ENCODE peak calls at places on chromosomes 16 and 17, in nine cellular contexts. Q is fibroblast of lung, T is keratinocyte, E is GM23248, Z is H1, P is neural progenitor cell, R is endothelial cell of umbilical vein, F is K562, J is GM23338. K is an unnamed sample.

GRCh38 chr16:11391576-11391975 is 46.3 kb downstream of the RMI2 start:
- DNase-seq in T (no peak), F (no peak), P (no peak), Q (no peak), E (no peak), J (peak), R (no peak), Z (no peak), K (no peak)

GRCh38 chr16:35906440-35906839 is 2447.0 kb downstream of the TP53TG3F start:
- DNase-seq in J (no peak), E (no peak), R (no peak), T (no peak), P (no peak), F (no peak), Z (no peak), Q (no peak), K (no peak)

GRCh38 chr17:4635823-4636375 is 5.6 kb downstream of the ALOX15 start:
- DNase-seq in Q (no peak), T (no peak), J (peak), Z (no peak), F (no peak), E (no peak), P (no peak), R (no peak), K (no peak)

GRCh38 chr17:59219992-59220327 is 351 bp upstream of the GDPD1 start:
- DNase-seq in Q (no peak), J (no peak), P (peak), T (no peak), F (no peak), E (no peak), Z (no peak), R (no peak), K (no peak)

GRCh38 chr16:55968221-55968620 is 93.0 kb upstream of the CES5A start:
- DNase-seq in R (no peak), E (no peak), Z (no peak), P (no peak), F (no peak), Q (no peak), J (no peak), T (no peak), K (no peak)

GRCh38 chr17:4565209-4566141 is 5.1 kb upstream of the GGT6 start:
- DNase-seq in J (peak), Q (peak), F (peak), E (peak), T (no peak), P (peak), Z (no peak), R (peak), K (peak)

GRCh38 chr17:63774141-63774981 is at the start of gene DDX42:
- DNase-seq in P (peak), T (no peak), J (peak), Z (no peak), Q (peak), F (peak), R (peak), E (peak), K (peak)

GRCh38 chr17:62723842-62724241 is 84.3 kb downstream of the MARCHF10 start:
- DNase-seq in R (no peak), J (no peak), E (peak), P (peak), T (no peak), Z (no peak), F (peak), Q (no peak), K (no peak)

GRCh38 chr16:57483725-57484514 is 2.4 kb downstream of the DOK4 start:
- DNase-seq in E (no peak), T (no peak), F (peak), Z (no peak), P (no peak), J (no peak), R (no peak), Q (no peak), K (no peak)

GRCh38 chr17:46832945-46833839 is 14.7 kb upstream of the WNT3 start:
- DNase-seq in R (no peak), Q (peak), J (no peak), P (peak), F (no peak), E (peak), T (no peak), Z (no peak), K (peak)

DNA sequence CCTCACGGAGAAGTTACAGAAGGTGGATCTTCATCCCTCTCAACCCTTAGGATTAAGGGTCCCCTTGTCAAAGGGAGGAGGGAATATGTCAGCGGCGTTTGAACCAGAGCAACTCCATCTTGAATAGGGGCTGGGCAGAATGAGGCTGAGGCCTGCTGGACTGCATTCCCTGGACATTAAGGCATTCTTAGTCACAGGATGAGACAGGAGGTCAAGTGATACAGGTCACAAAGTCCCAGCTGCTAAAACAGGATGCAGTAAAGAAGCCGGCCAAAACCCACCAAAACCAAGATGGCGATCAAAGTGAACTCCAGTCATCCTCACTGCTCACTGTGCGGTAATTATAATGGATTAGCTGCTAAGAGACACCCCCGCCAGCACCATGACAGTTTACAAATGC is 36.7 kb downstream of the RBFOX3 start:
- DNase-seq in P (no peak), J (no peak), R (no peak), E (no peak), Z (no peak), T (no peak), Q (peak), F (no peak), K (peak)
- TF ChIP-seq EZH2 in P (no peak), J (no peak), R (no peak), E (no peak), Z (no peak), T (no peak), Q (no peak), F (no peak), K (no peak)

GRCh38 chr16:89922884-89923639 is at the start of gene TUBB3:
- DNase-seq in P (peak), Q (peak), F (peak), E (peak), J (peak), Z (no peak), T (no peak), R (peak), K (peak)
- TF ChIP-seq EZH2 in P (peak), Q (no peak), F (no peak), E (no peak), J (no peak), Z (no peak), T (no peak), R (no peak), K (no peak)

GRCh38 chr16:89024546-89024945 is 47.5 kb upstream of the CBFA2T3 start:
- DNase-seq in F (no peak), J (no peak), R (no peak), E (no peak), T (no peak), Z (no peak), P (no peak), Q (no peak), K (no peak)
- TF ChIP-seq EZH2 in F (no peak), J (no peak), R (no peak), E (no peak), T (no peak), Z (no peak), P (no peak), Q (no peak), K (no peak)

GRCh38 chr17:79617740-79618382 is 7.0 kb upstream of the RBFOX3 start:
- DNase-seq in F (no peak), P (no peak), E (no peak), Q (no peak), T (no peak), R (no peak), Z (no peak), J (no peak), K (no peak)
- TF ChIP-seq EZH2 in F (no peak), P (no peak), E (no peak), Q (no peak), T (no peak), R (no peak), Z (no peak), J (no peak), K (no peak)

GRCh38 chr17:74972973-74973328 is 392 bp upstream of the HID1 start:
- DNase-seq in P (no peak), T (no peak), E (no peak), Z (no peak), J (no peak), F (no peak), Q (no peak), R (no peak), K (no peak)
- TF ChIP-seq EZH2 in P (peak), T (no peak), E (no peak), Z (peak), J (peak), F (no peak), Q (peak), R (peak), K (peak)

GRCh38 chr17:43983515-43984411 is 20.7 kb upstream of the NAGS start:
- DNase-seq in R (no peak), Z (no peak), F (peak), E (peak), Q (no peak), J (peak), T (no peak), P (peak), K (no peak)
- TF ChIP-seq EZH2 in R (no peak), Z (no peak), F (no peak), E (peak), Q (peak), J (no peak), T (no peak), P (no peak), K (peak)

DNA sequence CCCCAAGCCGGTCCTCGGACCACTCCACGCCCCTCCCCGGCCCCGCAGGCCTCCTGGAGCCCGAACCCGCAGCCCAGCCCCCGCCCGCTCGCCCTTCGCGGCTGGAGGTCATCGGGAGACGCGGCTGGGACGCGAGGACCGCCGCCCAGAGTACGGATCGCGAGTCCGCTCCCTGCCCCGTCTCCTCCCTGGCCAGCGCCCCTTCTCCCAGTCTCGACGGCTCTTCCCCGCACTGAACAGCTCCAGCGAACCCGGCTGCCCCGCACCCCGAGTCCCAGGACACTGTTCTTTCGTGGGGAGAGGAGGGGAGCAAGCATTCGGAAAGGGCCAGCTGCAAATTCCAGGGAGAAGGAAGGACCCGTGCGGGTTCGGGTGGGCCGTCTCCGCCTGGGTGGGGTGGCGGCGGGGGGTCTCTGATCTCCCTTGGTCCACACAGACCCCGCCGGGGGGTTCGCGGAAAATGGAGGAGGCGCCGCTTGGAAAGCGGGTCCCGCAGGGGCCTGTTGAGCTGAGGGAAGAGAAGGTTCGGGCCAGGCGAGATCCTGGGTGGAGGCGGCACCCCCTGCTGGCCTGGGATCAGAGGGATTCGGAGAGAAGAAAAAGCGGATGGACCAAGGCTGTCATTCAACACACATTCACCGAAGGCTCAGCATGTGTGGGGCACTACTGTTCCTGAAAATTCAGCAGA is 632 bp upstream of the RTN4RL1 start:
- DNase-seq in R (peak), F (peak), P (peak), Q (peak), T (no peak), J (peak), E (peak), Z (no peak), K (no peak)
- TF ChIP-seq EZH2 in R (peak), F (no peak), P (peak), Q (no peak), T (no peak), J (peak), E (peak), Z (no peak), K (peak)

GRCh38 chr16:188674-189073 is 8.4 kb downstream of the HBQ1 start:
- DNase-seq in R (no peak), F (peak), Z (no peak), E (no peak), J (peak), P (no peak), T (no peak), Q (no peak), K (no peak)
- TF ChIP-seq EZH2 in R (no peak), F (no peak), Z (no peak), E (no peak), J (no peak), P (no peak), T (no peak), Q (no peak), K (no peak)

GRCh38 chr16:31487720-31488629 is 5.1 kb downstream of the SLC5A2 start:
- DNase-seq in T (no peak), P (peak), E (peak), F (no peak), Q (peak), Z (no peak), R (peak), J (peak), K (no peak)
- TF ChIP-seq EZH2 in T (no peak), P (peak), E (no peak), F (no peak), Q (peak), Z (no peak), R (peak), J (peak), K (peak)

DNA sequence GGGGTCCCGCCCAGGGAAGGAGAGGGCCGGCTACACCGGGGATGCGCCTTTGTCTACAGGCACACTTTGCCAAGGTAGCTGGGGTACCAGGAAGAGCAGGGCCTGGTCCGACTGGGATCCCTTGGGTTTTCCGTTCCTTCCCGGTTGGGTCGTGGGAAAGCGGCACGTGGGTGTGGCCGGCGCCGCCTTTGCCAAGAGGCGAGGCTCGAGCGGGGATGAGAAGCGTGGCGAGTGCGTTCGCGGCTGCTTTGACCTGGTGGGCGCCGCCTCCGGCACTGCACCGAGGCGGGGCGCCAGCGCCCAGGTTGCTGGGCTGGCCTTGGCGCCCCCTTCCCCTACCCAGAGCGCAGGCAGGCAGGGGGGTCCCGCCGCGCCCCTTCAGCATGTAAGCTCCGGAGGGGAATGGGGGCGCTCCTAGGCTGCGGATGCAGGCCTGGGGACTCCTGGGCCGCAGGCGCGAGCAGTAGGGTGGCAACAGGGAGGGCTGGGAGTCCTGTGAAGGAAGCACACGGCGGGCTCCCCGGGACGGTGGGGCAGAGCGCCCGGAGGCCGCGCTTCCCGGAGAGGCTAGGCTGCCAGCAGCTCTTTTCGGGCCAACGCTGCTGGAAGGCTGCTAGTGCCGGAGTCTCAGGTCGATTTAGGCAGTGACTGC is 2.0 kb downstream of the HAS3 start:
- DNase-seq in F (no peak), P (peak), R (peak), Z (no peak), T (no peak), J (peak), Q (peak), E (peak), K (no peak)
- TF ChIP-seq EZH2 in F (no peak), P (no peak), R (no peak), Z (no peak), T (no peak), J (no peak), Q (no peak), E (no peak), K (no peak)